ENCODE peak calls at places on chromosomes 16 and 17, in nine cellular contexts. Y is cardiac fibroblast, H is NCI-H524 treated with DMSO at 0.1 percent for 48 hours, M is DMS79 treated with DMSO at 0.1 percent for 48 hours, Q is tibial artery, O is substantia nigra, J is NCI-H1436, P is HuH-7.5, S is spleen. E is an unnamed sample.

GRCh38 chr16:85453179-85453678 is 159.9 kb upstream of the GSE1 start:
- DNase-seq in Y (no peak), H (no peak), M (no peak), Q (no peak), O (no peak), J (no peak), P (no peak), S (no peak), E (no peak)

GRCh38 chr17:77410470-77410869 is 269.7 kb downstream of the SEC14L1 start:
- DNase-seq in Y (no peak), H (no peak), M (no peak), Q (no peak), O (no peak), J (no peak), P (no peak), S (no peak), E (no peak)

GRCh38 chr16:88453621-88454314 is 688 bp downstream of the ZFPM1 start:
- DNase-seq in Y (no peak), H (no peak), M (no peak), Q (no peak), O (no peak), J (no peak), P (peak), S (peak), E (no peak)

GRCh38 chr17:9948967-9949366 is 43.9 kb upstream of the RCVRN start:
- DNase-seq in Y (no peak), H (no peak), M (no peak), Q (no peak), O (no peak), J (no peak), P (no peak), S (no peak), E (no peak)

GRCh38 chr17:78896091-78896833 is 6.7 kb downstream of the CEP295NL start:
- DNase-seq in Y (no peak), H (no peak), M (no peak), Q (no peak), O (peak), J (no peak), P (no peak), S (no peak), E (no peak)

GRCh38 chr17:18185391-18185790 is 1.8 kb downstream of the ALKBH5 start:
- DNase-seq in Y (peak), H (no peak), M (peak), Q (no peak), O (no peak), J (no peak), P (no peak), S (no peak), E (no peak)

GRCh38 chr16:3879887-3880564 is 487 bp downstream of the CREBBP start:
- DNase-seq in Y (peak), H (peak), M (no peak), Q (peak), O (peak), J (peak), P (peak), S (peak), E (peak)

GRCh38 chr17:63441654-63442053 is 4.5 kb downstream of the CYB561 start:
- DNase-seq in Y (no peak), H (no peak), M (no peak), Q (no peak), O (no peak), J (no peak), P (no peak), S (no peak), E (no peak)

GRCh38 chr16:673399-673991 is 2.0 kb upstream of the RHBDL1 start:
- DNase-seq in Y (no peak), H (no peak), M (no peak), Q (no peak), O (no peak), J (no peak), P (no peak), S (no peak), E (no peak)

GRCh38 chr16:25367773-25368172 is 110.1 kb upstream of the ZKSCAN2 start:
- DNase-seq in Y (no peak), H (no peak), M (no peak), Q (no peak), O (no peak), J (no peak), P (no peak), S (no peak), E (no peak)

GRCh38 chr17:6643460-6644125 is 2.7 kb downstream of the TXNDC17 start:
- DNase-seq in Y (no peak), H (no peak), M (no peak), Q (no peak), O (no peak), J (no peak), P (no peak), S (no peak), E (no peak)

GRCh38 chr16:31696968-31697743 is 169.5 kb downstream of the AHSP start:
- DNase-seq in Y (peak), H (no peak), M (no peak), Q (no peak), O (no peak), J (peak), P (peak), S (no peak), E (no peak)

E was measured in WERI-Rb-1.